ENCODE peak calls at places on chromosomes 1 and 21, in five cellular contexts. X is GM12878, H is SK-N-SH, U is H1, Q is K562. Z is an unnamed sample. For H4K20me1, the result is how much of the 10 kb centered on the place peaks cover.

GRCh38 chr1:60037061-60037460 is 36.5 kb downstream of the C1orf87 start:
- DNase-seq in X (no peak), Q (no peak), H (no peak), U (no peak), Z (no peak)

GRCh38 chr1:12592496-12592895 is 25.5 kb downstream of the DHRS3 start:
- DNase-seq in Q (no peak), U (no peak), H (no peak), X (no peak), Z (no peak)

GRCh38 chr1:210294991-210295773 is 33.5 kb upstream of the HHAT start:
- DNase-seq in X (no peak), H (peak), U (no peak), Q (no peak), Z (no peak)

GRCh38 chr1:53025034-53025777 is 36.8 kb upstream of the PODN start:
- DNase-seq in H (no peak), U (no peak), X (no peak), Q (no peak), Z (peak)

GRCh38 chr21:41964171-41964570 is 10.4 kb upstream of the C2CD2 start:
- DNase-seq in U (peak), Q (no peak), X (no peak), H (no peak), Z (no peak)

GRCh38 chr1:111846842-111847241 is 91.1 kb downstream of the DDX20 start:
- DNase-seq in H (no peak), X (no peak), U (no peak), Q (no peak), Z (no peak)

GRCh38 chr1:12539705-12540579 is 78.1 kb downstream of the DHRS3 start:
- DNase-seq in U (peak), Q (peak), H (no peak), X (no peak), Z (peak)

GRCh38 chr1:224064150-224064549 is 49.8 kb upstream of the FBXO28 start:
- DNase-seq in X (no peak), U (no peak), Q (no peak), H (no peak), Z (no peak)

GRCh38 chr1:156598125-156598524 is 3.2 kb downstream of the GPATCH4 start:
- DNase-seq in H (no peak), X (no peak), Q (no peak), U (no peak), Z (no peak)

GRCh38 chr1:33098371-33098770 is 17.4 kb downstream of the AZIN2 start:
- DNase-seq in H (no peak), U (no peak), Q (no peak), X (no peak), Z (no peak)

GRCh38 chr21:43767980-43768867 is 7.9 kb downstream of the CSTB start:
- DNase-seq in Q (peak), U (peak), H (no peak), X (no peak), Z (no peak)

GRCh38 chr1:230066466-230067404 is at the start of gene GALNT2:
- DNase-seq in H (peak), Q (peak), X (peak), U (peak), Z (peak)

GRCh38 chr1:230069813-230070212 is 2.8 kb downstream of the GALNT2 start:
- DNase-seq in X (no peak), H (no peak), Q (peak), U (peak), Z (no peak)

GRCh38 chr1:230068952-230069684 is 2.1 kb downstream of the GALNT2 start:
- DNase-seq in H (peak), X (no peak), Q (peak), U (no peak), Z (no peak)

GRCh38 chr1:230067441-230067870 is 418 bp downstream of the GALNT2 start:
- DNase-seq in X (no peak), H (peak), U (peak), Q (peak), Z (peak)

GRCh38 chr1:230067871-230068814 is 1.1 kb downstream of the GALNT2 start:
- DNase-seq in H (peak), Q (peak), U (peak), X (no peak), Z (no peak)
- TF ChIP-seq CHD2 in H (no peak), Q (no peak), U (no peak), X (no peak), Z (no peak)

DNA sequence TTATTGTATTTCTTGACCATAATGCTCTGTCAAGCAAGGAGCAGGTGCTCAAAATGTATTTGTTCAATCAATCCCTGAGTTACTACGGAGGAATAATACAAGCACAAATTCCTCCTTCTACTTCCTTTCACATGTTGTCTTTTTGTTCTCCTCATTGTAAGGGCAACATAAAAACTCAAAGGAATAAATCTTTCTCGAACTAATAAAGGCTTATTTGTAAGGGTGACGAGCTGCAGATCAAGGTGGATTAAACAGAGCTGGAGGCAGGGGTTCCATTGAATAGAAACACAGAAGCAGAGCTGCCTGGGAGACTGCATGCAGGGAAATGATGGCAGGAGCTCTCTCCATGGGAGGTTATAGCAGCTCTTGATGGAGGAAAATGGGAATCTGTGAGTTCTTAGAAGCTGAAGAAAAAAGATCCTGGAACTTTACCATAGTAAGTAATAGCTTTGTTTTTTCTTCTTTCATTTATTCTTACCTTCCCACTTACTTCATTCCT is 160.2 kb downstream of the CYYR1 start:
- DNase-seq in Q (no peak), U (no peak), X (no peak), H (no peak), Z (no peak)
- H4K20me1 ChIP-seq in Q (under half), U (under half), X (under half), H (under half), Z (under half)

DNA sequence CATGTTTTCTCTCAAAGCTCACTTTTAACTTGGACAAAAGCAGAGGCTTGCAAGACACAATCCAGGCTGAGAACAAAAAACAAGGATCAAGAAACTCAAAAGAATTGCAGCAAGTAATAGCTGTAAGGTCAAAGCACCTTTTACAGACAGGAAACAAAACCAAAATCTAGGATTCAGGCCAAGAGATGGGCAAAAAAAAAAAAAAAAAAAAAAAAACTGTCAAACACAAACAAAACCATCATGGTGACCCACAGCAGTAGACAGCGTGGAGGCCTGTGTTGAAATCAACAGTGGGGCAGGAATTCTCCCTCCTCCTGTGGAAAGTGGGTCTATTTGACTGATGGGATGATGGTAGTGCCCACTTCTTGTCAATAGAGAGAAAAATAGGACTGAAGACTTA is 9.4 kb downstream of the RGS1 start:
- DNase-seq in X (no peak), Q (no peak), H (no peak), U (no peak), Z (no peak)
- TF ChIP-seq CHD2 in X (no peak), Q (no peak), H (no peak), U (no peak), Z (no peak)

GRCh38 chr1:56534252-56534651 is 45.1 kb downstream of the PLPP3 start:
- DNase-seq in Q (no peak), X (no peak), U (no peak), H (no peak), Z (no peak)
- H4K20me1 ChIP-seq in Q (under half), X (under half), U (under half), H (under half), Z (under half)